ENCODE peak calls at places on chromosomes 5 and 9, in seven cellular contexts. One of them, this sample, is unnamed. For H3K4me1, the result is how much of the 10 kb centered on the place peaks cover.

GRCh38 chr5:123487298-123487697 is 24.7 kb upstream of the CSNK1G3 start:
- DNase-seq in gastrocnemius medialis: no peak
- DNase-seq in tibial artery: no peak
- DNase-seq in mammary epithelial cell: peak
- DNase-seq in left lung: no peak
- DNase-seq in hepatocyte: no peak
- DNase-seq in IMR-90: peak
- DNase-seq in this sample: no peak

GRCh38 chr5:154308457-154309360 is 118.2 kb downstream of the GALNT10 start:
- DNase-seq in gastrocnemius medialis: no peak
- DNase-seq in tibial artery: no peak
- DNase-seq in mammary epithelial cell: peak
- DNase-seq in left lung: no peak
- DNase-seq in hepatocyte: no peak
- DNase-seq in IMR-90: peak
- DNase-seq in this sample: no peak

GRCh38 chr5:72288923-72289322 is 31.1 kb downstream of the MRPS27 start:
- DNase-seq in gastrocnemius medialis: peak
- DNase-seq in tibial artery: no peak
- DNase-seq in mammary epithelial cell: no peak
- DNase-seq in left lung: no peak
- DNase-seq in hepatocyte: no peak
- DNase-seq in IMR-90: no peak
- DNase-seq in this sample: no peak

GRCh38 chr5:68088302-68088701 is 127.3 kb upstream of the PIK3R1 start:
- DNase-seq in gastrocnemius medialis: no peak
- DNase-seq in tibial artery: no peak
- DNase-seq in mammary epithelial cell: no peak
- DNase-seq in left lung: no peak
- DNase-seq in hepatocyte: no peak
- DNase-seq in IMR-90: peak
- DNase-seq in this sample: no peak

GRCh38 chr5:34494111-34494755 is 161.9 kb upstream of the RAI14 start:
- DNase-seq in gastrocnemius medialis: no peak
- DNase-seq in tibial artery: no peak
- DNase-seq in mammary epithelial cell: no peak
- DNase-seq in left lung: no peak
- DNase-seq in hepatocyte: no peak
- DNase-seq in IMR-90: peak
- DNase-seq in this sample: no peak

GRCh38 chr5:151085517-151086031 is 4.7 kb upstream of the TNIP1 start:
- DNase-seq in gastrocnemius medialis: no peak
- DNase-seq in tibial artery: no peak
- DNase-seq in mammary epithelial cell: peak
- DNase-seq in left lung: peak
- DNase-seq in hepatocyte: peak
- DNase-seq in IMR-90: peak
- DNase-seq in this sample: no peak

GRCh38 chr5:108420182-108420581 is 38.3 kb upstream of the FBXL17 start:
- DNase-seq in gastrocnemius medialis: no peak
- DNase-seq in tibial artery: no peak
- DNase-seq in mammary epithelial cell: no peak
- DNase-seq in left lung: no peak
- DNase-seq in hepatocyte: no peak
- DNase-seq in IMR-90: no peak
- DNase-seq in this sample: no peak

GRCh38 chr9:87850405-87850804 is 32.3 kb upstream of the SPATA31E1 start:
- DNase-seq in gastrocnemius medialis: no peak
- DNase-seq in tibial artery: no peak
- DNase-seq in mammary epithelial cell: peak
- DNase-seq in left lung: no peak
- DNase-seq in hepatocyte: no peak
- DNase-seq in IMR-90: peak
- DNase-seq in this sample: no peak

GRCh38 chr5:68534131-68534940 is 318.8 kb downstream of the PIK3R1 start:
- DNase-seq in gastrocnemius medialis: no peak
- DNase-seq in tibial artery: peak
- DNase-seq in mammary epithelial cell: no peak
- DNase-seq in left lung: no peak
- DNase-seq in hepatocyte: peak
- DNase-seq in IMR-90: no peak
- DNase-seq in this sample: no peak

DNA sequence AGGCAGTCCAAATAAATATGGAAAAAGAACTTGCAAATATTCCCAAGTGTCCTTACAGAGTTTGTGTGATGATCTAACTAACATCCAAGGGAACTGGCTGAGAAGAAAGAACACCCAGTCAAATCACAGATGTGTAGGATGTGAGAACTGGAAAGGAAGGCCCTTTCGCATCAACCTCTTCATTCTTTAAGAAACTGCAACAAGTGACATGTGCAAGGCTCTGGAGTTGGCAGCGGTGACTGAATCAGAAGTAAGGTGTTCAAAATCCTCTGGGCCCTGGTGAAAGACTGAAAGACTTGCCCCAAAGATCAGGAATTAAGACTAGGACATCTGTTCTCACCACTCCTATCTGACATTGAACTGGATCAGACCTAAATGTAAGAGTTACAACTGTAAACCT is 88.7 kb downstream of the RAPGEF1 start:
- DNase-seq in gastrocnemius medialis: no peak
- DNase-seq in tibial artery: no peak
- DNase-seq in mammary epithelial cell: no peak
- DNase-seq in left lung: no peak
- DNase-seq in hepatocyte: no peak
- DNase-seq in IMR-90: no peak
- DNase-seq in this sample: no peak
- H3K4me1 ChIP-seq in gastrocnemius medialis: half or more
- H3K4me1 ChIP-seq in tibial artery: under half
- H3K4me1 ChIP-seq in mammary epithelial cell: under half
- H3K4me1 ChIP-seq in left lung: half or more
- H3K4me1 ChIP-seq in hepatocyte: under half
- H3K4me1 ChIP-seq in IMR-90: under half
- H3K4me1 ChIP-seq in this sample: under half

GRCh38 chr5:140342287-140342686 is 4.1 kb downstream of the HBEGF start:
- DNase-seq in gastrocnemius medialis: no peak
- DNase-seq in tibial artery: peak
- DNase-seq in mammary epithelial cell: no peak
- DNase-seq in left lung: peak
- DNase-seq in hepatocyte: no peak
- DNase-seq in IMR-90: no peak
- DNase-seq in this sample: no peak

GRCh38 chr5:140340605-140341004 is 5.8 kb downstream of the HBEGF start:
- DNase-seq in gastrocnemius medialis: no peak
- DNase-seq in tibial artery: no peak
- DNase-seq in mammary epithelial cell: no peak
- DNase-seq in left lung: no peak
- DNase-seq in hepatocyte: no peak
- DNase-seq in IMR-90: no peak
- DNase-seq in this sample: no peak

GRCh38 chr5:140341591-140341990 is 4.8 kb downstream of the HBEGF start:
- DNase-seq in gastrocnemius medialis: peak
- DNase-seq in tibial artery: peak
- DNase-seq in mammary epithelial cell: peak
- DNase-seq in left lung: no peak
- DNase-seq in hepatocyte: no peak
- DNase-seq in IMR-90: no peak
- DNase-seq in this sample: peak

GRCh38 chr5:140344683-140345423 is 1.6 kb downstream of the HBEGF start:
- DNase-seq in gastrocnemius medialis: peak
- DNase-seq in tibial artery: no peak
- DNase-seq in mammary epithelial cell: peak
- DNase-seq in left lung: peak
- DNase-seq in hepatocyte: peak
- DNase-seq in IMR-90: peak
- DNase-seq in this sample: no peak

GRCh38 chr5:140342896-140343295 is 3.5 kb downstream of the HBEGF start:
- DNase-seq in gastrocnemius medialis: no peak
- DNase-seq in tibial artery: no peak
- DNase-seq in mammary epithelial cell: no peak
- DNase-seq in left lung: no peak
- DNase-seq in hepatocyte: no peak
- DNase-seq in IMR-90: no peak
- DNase-seq in this sample: no peak
- H3K27ac ChIP-seq in gastrocnemius medialis: peak
- H3K27ac ChIP-seq in tibial artery: peak
- H3K27ac ChIP-seq in mammary epithelial cell: no peak
- H3K27ac ChIP-seq in left lung: peak
- H3K27ac ChIP-seq in hepatocyte: no peak
- H3K27ac ChIP-seq in IMR-90: no peak
- H3K27ac ChIP-seq in this sample: peak

GRCh38 chr9:93730213-93730612 is 153.8 kb downstream of the PHF2 start:
- DNase-seq in gastrocnemius medialis: no peak
- DNase-seq in tibial artery: no peak
- DNase-seq in mammary epithelial cell: no peak
- DNase-seq in left lung: no peak
- DNase-seq in hepatocyte: no peak
- DNase-seq in IMR-90: no peak
- DNase-seq in this sample: no peak
- H3K4me3 ChIP-seq in gastrocnemius medialis: no peak
- H3K4me3 ChIP-seq in tibial artery: no peak
- H3K4me3 ChIP-seq in mammary epithelial cell: no peak
- H3K4me3 ChIP-seq in left lung: no peak
- H3K4me3 ChIP-seq in hepatocyte: no peak
- H3K4me3 ChIP-seq in IMR-90: no peak
- H3K4me3 ChIP-seq in this sample: no peak

GRCh38 chr5:143065996-143066522 is 295.9 kb downstream of the ARHGAP26 start:
- DNase-seq in gastrocnemius medialis: no peak
- DNase-seq in tibial artery: no peak
- DNase-seq in mammary epithelial cell: no peak
- DNase-seq in left lung: no peak
- DNase-seq in hepatocyte: no peak
- DNase-seq in IMR-90: no peak
- DNase-seq in this sample: no peak

GRCh38 chr5:143065185-143065584 is 295.0 kb downstream of the ARHGAP26 start:
- DNase-seq in gastrocnemius medialis: no peak
- DNase-seq in tibial artery: no peak
- DNase-seq in mammary epithelial cell: no peak
- DNase-seq in left lung: no peak
- DNase-seq in hepatocyte: no peak
- DNase-seq in IMR-90: peak
- DNase-seq in this sample: no peak

GRCh38 chr5:143064207-143064606 is 294.0 kb downstream of the ARHGAP26 start:
- DNase-seq in gastrocnemius medialis: no peak
- DNase-seq in tibial artery: no peak
- DNase-seq in mammary epithelial cell: peak
- DNase-seq in left lung: no peak
- DNase-seq in hepatocyte: no peak
- DNase-seq in IMR-90: peak
- DNase-seq in this sample: no peak

GRCh38 chr5:143063175-143063970 is 293.2 kb downstream of the ARHGAP26 start:
- DNase-seq in gastrocnemius medialis: peak
- DNase-seq in tibial artery: peak
- DNase-seq in mammary epithelial cell: no peak
- DNase-seq in left lung: peak
- DNase-seq in hepatocyte: peak
- DNase-seq in IMR-90: peak
- DNase-seq in this sample: peak

DNA sequence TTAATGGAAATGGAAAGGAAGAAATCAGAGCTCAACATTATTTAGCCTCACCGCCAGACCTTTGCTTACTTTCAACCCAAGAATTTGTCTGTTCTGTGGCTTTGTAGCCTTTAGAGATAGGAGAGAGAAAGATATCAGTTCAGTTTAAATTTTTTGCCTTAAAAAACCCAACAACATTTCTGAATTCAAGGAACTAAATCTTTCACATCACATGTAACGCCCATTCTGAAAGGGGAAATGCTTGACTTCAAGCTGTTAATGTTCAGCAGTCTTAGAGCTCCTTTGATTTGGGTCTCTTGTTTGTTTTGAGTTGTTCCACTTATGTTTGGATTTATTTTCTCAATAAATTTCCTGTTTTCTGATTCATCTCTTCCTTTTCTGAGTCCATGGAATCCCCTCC is 294.5 kb downstream of the ARHGAP26 start:
- DNase-seq in gastrocnemius medialis: no peak
- DNase-seq in tibial artery: no peak
- DNase-seq in mammary epithelial cell: no peak
- DNase-seq in left lung: no peak
- DNase-seq in hepatocyte: no peak
- DNase-seq in IMR-90: no peak
- DNase-seq in this sample: no peak
- H3K4me1 ChIP-seq in gastrocnemius medialis: half or more
- H3K4me1 ChIP-seq in tibial artery: under half
- H3K4me1 ChIP-seq in mammary epithelial cell: half or more
- H3K4me1 ChIP-seq in left lung: half or more
- H3K4me1 ChIP-seq in hepatocyte: under half
- H3K4me1 ChIP-seq in IMR-90: under half
- H3K4me1 ChIP-seq in this sample: under half